ENCODE peak calls at places on chromosomes 6 and 20, in eight cellular contexts. U is left lung, K is cardiac muscle cell, A is esophagus squamous epithelium, X is mesenchymal stem cell, Y is Caco-2, S is mucosa of descending colon, E is heart left ventricle. N is an unnamed sample.

GRCh38 chr6:84575264-84575663 is 189.1 kb downstream of the TBX18 start:
- DNase-seq in U (no peak), K (peak; percentile 41), A (no peak), X (peak; percentile 78), Y (no peak), S (no peak), E (no peak), N (no peak)

GRCh38 chr6:156911581-156911980 is 134.4 kb downstream of the ARID1B start:
- DNase-seq in U (no peak), K (no peak), A (no peak), X (no peak), Y (no peak), S (no peak), E (no peak), N (no peak)

GRCh38 chr20:49323622-49324238 is 45.9 kb upstream of the ZNFX1 start:
- DNase-seq in U (no peak), K (peak; percentile 85), A (no peak), X (peak; percentile 74), Y (peak; percentile 70), S (no peak), E (no peak), N (no peak)

GRCh38 chr6:71347119-71347518 is 58.5 kb downstream of the OGFRL1 start:
- DNase-seq in U (no peak), K (no peak), A (no peak), X (no peak), Y (no peak), S (no peak), E (no peak), N (no peak)

GRCh38 chr20:36063916-36064660 is 90.5 kb upstream of the EPB41L1 start:
- DNase-seq in U (no peak), K (no peak), A (no peak), X (no peak), Y (no peak), S (no peak), E (no peak), N (no peak)

GRCh38 chr6:52534966-52535390 is 41.9 kb downstream of the TRAM2 start:
- DNase-seq in U (no peak), K (no peak), A (no peak), X (no peak), Y (no peak), S (no peak), E (no peak), N (no peak)

GRCh38 chr20:708956-709355 is 33.4 kb upstream of the SCRT2 start:
- DNase-seq in U (no peak), K (no peak), A (no peak), X (no peak), Y (no peak), S (no peak), E (no peak), N (no peak)

GRCh38 chr6:80482056-80482455 is 375.6 kb downstream of the BCKDHB start:
- DNase-seq in U (no peak), K (no peak), A (no peak), X (no peak), Y (no peak), S (no peak), E (no peak), N (no peak)

GRCh38 chr6:19578489-19578888 is 258.7 kb upstream of the ID4 start:
- DNase-seq in U (no peak), K (no peak), A (no peak), X (no peak), Y (no peak), S (no peak), E (no peak), N (no peak)

GRCh38 chr20:36092424-36093024 is 62.0 kb upstream of the EPB41L1 start:
- DNase-seq in U (no peak), K (peak; percentile 33), A (no peak), X (peak; percentile 24), Y (peak; percentile 82), S (no peak), E (no peak), N (no peak)

GRCh38 chr6:142373268-142374089 is 71.7 kb downstream of the ADGRG6 start:
- DNase-seq in U (no peak), K (no peak), A (no peak), X (no peak), Y (no peak), S (no peak), E (no peak), N (no peak)
- H3K4me1 ChIP-seq in U (peaks cover 6% of the 10 kb centered on the region), K (peaks cover 37% of the 10 kb centered on the region), A (peaks cover 35% of the 10 kb centered on the region), X (peaks cover 3% of the 10 kb centered on the region), Y (peaks cover 63% of the 10 kb centered on the region), S (no peaks in the 10 kb centered on the region), E (no peaks in the 10 kb centered on the region), N (peaks cover 43% of the 10 kb centered on the region)

DNA sequence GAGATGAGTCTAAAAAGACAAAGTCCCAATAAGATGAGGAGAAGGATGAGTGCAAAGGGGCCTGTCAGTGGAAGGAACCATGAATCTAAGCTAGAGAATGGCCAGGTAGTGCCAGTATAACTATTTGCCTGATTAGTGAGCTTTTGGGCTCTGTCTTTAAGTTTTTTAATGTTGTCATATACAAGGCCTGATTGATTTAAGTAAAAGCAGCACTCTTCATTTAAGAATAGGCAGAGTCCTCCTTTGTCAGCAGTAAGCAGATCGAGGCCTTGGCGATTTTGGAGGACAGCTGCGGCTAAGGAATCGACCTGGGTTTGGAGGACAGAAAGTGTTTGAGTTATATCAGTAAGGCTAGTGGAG is 753.4 kb upstream of the ADGRB3 start:
- DNase-seq in U (no peak), K (no peak), A (no peak), X (peak; percentile 18), Y (no peak), S (no peak), E (no peak), N (no peak)
- H3K9me3 ChIP-seq in U (peaks cover 40% of the 10 kb centered on the region), K (no peaks in the 10 kb centered on the region), A (peaks cover 17% of the 10 kb centered on the region), X (peaks cover 31% of the 10 kb centered on the region), Y (no peaks in the 10 kb centered on the region), S (peaks cover 64% of the 10 kb centered on the region), E (peaks cover 11% of the 10 kb centered on the region), N (no peaks in the 10 kb centered on the region)

DNA sequence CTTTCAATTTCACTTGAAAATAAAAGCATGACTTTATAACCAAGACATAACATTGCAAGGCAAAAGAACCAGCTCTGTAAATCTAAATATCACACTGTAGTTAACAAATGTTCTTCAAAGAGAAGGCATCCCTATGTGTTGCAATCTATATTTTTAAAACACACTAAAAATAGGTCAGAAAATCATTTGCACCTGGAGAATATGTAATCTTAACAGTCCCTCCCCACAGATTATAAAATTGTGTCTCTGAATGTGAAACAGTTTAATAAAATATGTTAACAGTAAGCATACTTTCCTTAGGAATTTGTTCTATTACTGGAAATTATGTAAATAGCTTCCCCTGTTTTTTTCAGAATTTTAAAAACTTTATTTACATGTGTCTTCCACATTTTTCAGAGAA is 351.9 kb downstream of the COL12A1 start:
- DNase-seq in U (no peak), K (no peak), A (no peak), X (no peak), Y (no peak), S (no peak), E (no peak), N (no peak)
- H3K36me3 ChIP-seq in U (no peaks in the 10 kb centered on the region), K (no peaks in the 10 kb centered on the region), A (no peaks in the 10 kb centered on the region), X (no peaks in the 10 kb centered on the region), Y (no peaks in the 10 kb centered on the region), S (no peaks in the 10 kb centered on the region), E (no peaks in the 10 kb centered on the region), N (no peaks in the 10 kb centered on the region)

GRCh38 chr20:3819413-3820047 is 817 bp upstream of the AP5S1 start:
- DNase-seq in U (no peak), K (no peak), A (no peak), X (no peak), Y (no peak), S (peak; percentile 75), E (no peak), N (no peak)
- H3K4me1 ChIP-seq in U (peaks cover 14% of the 10 kb centered on the region), K (no peaks in the 10 kb centered on the region), A (peaks cover 52% of the 10 kb centered on the region), X (peaks cover 19% of the 10 kb centered on the region), Y (peaks cover 15% of the 10 kb centered on the region), S (peaks cover 8% of the 10 kb centered on the region), E (peaks cover 9% of the 10 kb centered on the region), N (peaks cover 12% of the 10 kb centered on the region)

GRCh38 chr6:169370666-169371343 is 117.2 kb upstream of the THBS2 start:
- DNase-seq in U (no peak), K (peak; percentile 46), A (no peak), X (no peak), Y (no peak), S (no peak), E (no peak), N (no peak)

GRCh38 chr6:169367507-169367906 is 113.9 kb upstream of the THBS2 start:
- DNase-seq in U (no peak), K (no peak), A (no peak), X (no peak), Y (no peak), S (no peak), E (no peak), N (no peak)

GRCh38 chr6:169366177-169366901 is 112.7 kb upstream of the THBS2 start:
- DNase-seq in U (no peak), K (no peak), A (no peak), X (no peak), Y (no peak), S (no peak), E (no peak), N (no peak)

GRCh38 chr6:169370054-169370453 is 116.4 kb upstream of the THBS2 start:
- DNase-seq in U (no peak), K (peak; percentile 38), A (no peak), X (no peak), Y (no peak), S (no peak), E (no peak), N (no peak)

DNA sequence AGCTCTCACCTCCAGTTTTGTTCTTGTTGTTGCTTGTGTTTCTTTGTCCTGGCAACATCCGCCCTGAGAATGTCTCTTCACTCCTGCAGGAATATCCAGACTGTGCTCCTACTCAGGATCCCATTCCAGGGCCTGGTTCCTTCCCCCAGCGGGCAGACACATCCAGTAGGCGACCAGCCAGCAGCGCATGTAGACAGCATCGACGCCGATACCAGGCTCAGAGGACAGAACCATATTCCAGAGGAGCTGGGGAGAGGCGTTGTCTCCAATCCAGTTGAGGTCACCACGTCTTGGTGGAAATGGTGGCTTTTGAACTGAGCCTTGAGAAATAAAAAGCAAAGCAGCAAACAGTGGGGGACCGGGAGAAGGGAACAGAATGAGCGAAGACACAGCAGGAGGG is 114.6 kb upstream of the THBS2 start:
- DNase-seq in U (no peak), K (no peak), A (no peak), X (no peak), Y (no peak), S (no peak), E (no peak), N (no peak)
- H3K9me3 ChIP-seq in U (peaks cover 6% of the 10 kb centered on the region), K (no peaks in the 10 kb centered on the region), A (no peaks in the 10 kb centered on the region), X (peaks cover 9% of the 10 kb centered on the region), Y (peaks cover 3% of the 10 kb centered on the region), S (no peaks in the 10 kb centered on the region), E (no peaks in the 10 kb centered on the region), N (no peaks in the 10 kb centered on the region)

N was measured in tibial nerve.